ENCODE peak calls at places on chromosome 2, in seven cellular contexts. G, F, U, V, M, R and X are unnamed samples. For H3K4me1, the result is how much of the 10 kb centered on the place peaks cover.

GRCh38 chr2:219352448-219353023 is 20.0 kb upstream of the RESP18 start:
- DNase-seq in V (peak), F (peak), R (peak), U (peak), G (no peak), M (no peak), X (peak)

GRCh38 chr2:225041210-225041870 is 928 bp downstream of the DOCK10 start:
- DNase-seq in F (peak), M (no peak), R (no peak), V (no peak), U (peak), G (no peak), X (no peak)

GRCh38 chr2:196314780-196315179 is 143.4 kb upstream of the STK17B start:
- DNase-seq in U (no peak), R (no peak), G (no peak), F (no peak), V (no peak), M (no peak), X (no peak)

GRCh38 chr2:135304694-135305093 is 226.3 kb downstream of the ZRANB3 start:
- DNase-seq in U (no peak), F (no peak), M (no peak), G (no peak), V (no peak), R (no peak), X (no peak)

GRCh38 chr2:188965554-188965953 is 8.6 kb upstream of the COL3A1 start:
- DNase-seq in G (no peak), F (no peak), U (no peak), R (no peak), M (no peak), V (no peak), X (no peak)

GRCh38 chr2:74063486-74063885 is 78.8 kb downstream of the TET3 start:
- DNase-seq in G (no peak), U (no peak), R (no peak), M (no peak), V (no peak), F (no peak), X (no peak)

GRCh38 chr2:226211439-226211838 is 588.2 kb downstream of the IRS1 start:
- DNase-seq in V (no peak), M (no peak), F (no peak), G (no peak), U (no peak), R (no peak), X (no peak)

GRCh38 chr2:220663065-220663464 is 909.0 kb downstream of the EPHA4 start:
- DNase-seq in V (no peak), G (no peak), M (no peak), U (no peak), R (no peak), F (no peak), X (no peak)

GRCh38 chr2:122237506-122237905 is 482.1 kb downstream of the TSN start:
- DNase-seq in V (no peak), R (no peak), U (no peak), F (no peak), G (no peak), M (no peak), X (no peak)

GRCh38 chr2:127045792-127046501 is 61.0 kb downstream of the BIN1 start:
- DNase-seq in R (no peak), V (no peak), U (no peak), M (no peak), F (no peak), G (peak), X (peak)

GRCh38 chr2:235799281-235799680 is 305.4 kb downstream of the AGAP1 start:
- DNase-seq in M (no peak), G (no peak), F (no peak), R (no peak), V (no peak), U (no peak), X (no peak)

GRCh38 chr2:231810905-231811304 is 24.7 kb downstream of the COPS7B start:
- DNase-seq in M (no peak), R (no peak), F (no peak), U (no peak), V (no peak), G (no peak), X (peak)
- H3K27ac ChIP-seq in M (no peak), R (no peak), F (no peak), U (no peak), V (no peak), G (no peak), X (no peak)

GRCh38 chr2:45650851-45651414 is 542 bp upstream of the PRKCE start:
- DNase-seq in V (peak), U (peak), M (peak), R (peak), F (peak), G (peak), X (peak)

GRCh38 chr2:45651415-45652089 is at the start of gene PRKCE:
- DNase-seq in G (peak), F (peak), U (peak), R (no peak), V (peak), M (peak), X (peak)

GRCh38 chr2:45647986-45648520 is 3.4 kb upstream of the PRKCE start:
- DNase-seq in V (no peak), G (no peak), M (no peak), U (no peak), R (no peak), F (no peak), X (no peak)

GRCh38 chr2:45649457-45649854 is 2.0 kb upstream of the PRKCE start:
- DNase-seq in F (no peak), R (no peak), V (no peak), M (no peak), G (no peak), U (peak), X (peak)

GRCh38 chr2:45649855-45650806 is 1.3 kb upstream of the PRKCE start:
- DNase-seq in U (peak), M (peak), V (peak), R (peak), G (peak), F (peak), X (peak)
- H3K4me1 ChIP-seq in U (under half), M (under half), V (under half), R (under half), G (under half), F (under half), X (under half)

GRCh38 chr2:132387126-132387525 is 29.5 kb upstream of the GPR39 start:
- DNase-seq in U (no peak), V (no peak), R (no peak), F (no peak), M (no peak), G (no peak), X (no peak)

GRCh38 chr2:132390076-132390475 is 26.5 kb upstream of the GPR39 start:
- DNase-seq in U (no peak), V (no peak), M (no peak), F (no peak), R (no peak), G (no peak), X (no peak)

GRCh38 chr2:132383956-132384355 is 32.6 kb upstream of the GPR39 start:
- DNase-seq in G (no peak), U (peak), F (no peak), M (no peak), V (no peak), R (no peak), X (no peak)

GRCh38 chr2:132384491-132385186 is 32.0 kb upstream of the GPR39 start:
- DNase-seq in U (peak), G (no peak), M (no peak), R (no peak), V (no peak), F (no peak), X (no peak)
- H3K27ac ChIP-seq in U (no peak), G (no peak), M (no peak), R (no peak), V (no peak), F (no peak), X (no peak)

GRCh38 chr2:217933326-217933993 is 69.3 kb downstream of the TNS1 start:
- DNase-seq in F (no peak), V (no peak), U (no peak), R (no peak), M (no peak), G (no peak), X (no peak)
- H3K4me1 ChIP-seq in F (under half), V (half or more), U (under half), R (under half), M (half or more), G (under half), X (half or more)

DNA sequence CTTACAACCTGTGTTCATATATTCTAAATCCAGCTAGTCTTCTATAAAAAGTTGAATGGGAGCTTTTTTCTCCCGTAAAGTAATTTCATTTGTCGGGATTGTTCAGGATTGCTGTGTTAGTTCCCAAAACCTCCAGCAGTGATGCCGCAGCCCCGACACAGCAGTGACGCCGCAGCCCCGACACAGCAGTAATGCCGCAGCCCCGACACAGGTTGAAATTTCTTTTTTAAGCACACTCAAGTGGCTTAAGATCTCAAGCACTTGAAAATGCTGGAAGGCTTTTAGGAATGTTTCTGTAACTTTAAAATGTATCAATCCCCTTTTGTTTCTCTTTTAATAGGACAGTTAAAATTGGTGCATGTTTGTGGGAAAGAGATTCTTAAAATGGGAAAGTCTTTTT is 145.4 kb downstream of the DCDC2C start:
- DNase-seq in V (peak), R (no peak), F (no peak), G (no peak), U (no peak), M (no peak), X (no peak)
- H3K27ac ChIP-seq in V (peak), R (no peak), F (no peak), G (no peak), U (no peak), M (no peak), X (no peak)

DNA sequence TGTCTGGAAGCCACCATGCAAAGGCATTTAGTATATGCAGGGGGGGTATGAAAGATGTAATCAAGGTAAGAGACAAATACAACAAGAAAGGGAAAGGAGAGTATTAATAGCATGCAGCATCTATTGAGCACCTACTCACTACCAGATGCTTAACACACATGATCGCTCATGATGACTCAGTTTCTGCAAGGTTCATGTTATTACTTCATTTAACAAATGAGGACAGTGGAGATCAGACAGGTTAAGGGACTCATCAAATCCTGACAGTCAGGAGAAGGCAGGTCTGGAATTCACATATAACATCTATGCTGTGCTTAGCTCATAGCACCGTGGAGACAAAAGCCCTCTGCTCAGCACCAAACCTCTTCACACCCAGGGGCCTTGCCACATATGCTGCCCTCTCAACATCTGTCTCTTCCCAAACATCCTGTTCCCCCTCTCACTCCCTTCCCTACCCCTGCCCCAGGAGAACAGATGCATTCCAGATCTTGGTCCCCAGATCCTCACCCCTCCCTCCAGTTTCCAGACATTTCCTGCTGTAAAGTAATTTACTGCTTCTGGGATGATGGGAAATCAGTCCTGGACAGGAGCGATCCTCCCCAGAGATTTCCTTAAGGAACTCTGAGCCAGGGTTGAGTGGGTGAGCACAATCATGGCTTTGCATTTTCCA is 155.3 kb downstream of the ANTXR1 start:
- DNase-seq in U (no peak), G (no peak), R (no peak), F (no peak), V (no peak), M (no peak), X (no peak)
- H3K4me1 ChIP-seq in U (under half), G (under half), R (under half), F (under half), V (under half), M (under half), X (under half)

GRCh38 chr2:70569559-70569958 is 15.9 kb upstream of the TGFA start:
- DNase-seq in G (no peak), M (no peak), F (no peak), U (no peak), R (no peak), V (no peak), X (no peak)
- H3K27ac ChIP-seq in G (no peak), M (peak), F (no peak), U (no peak), R (no peak), V (no peak), X (no peak)

GRCh38 chr2:238284802-238285515 is 3.5 kb downstream of the PER2 start:
- DNase-seq in M (no peak), V (no peak), F (no peak), U (no peak), G (no peak), R (no peak), X (no peak)

GRCh38 chr2:238286987-238287386 is 1.4 kb downstream of the PER2 start:
- DNase-seq in U (no peak), R (no peak), M (no peak), F (no peak), G (no peak), V (no peak), X (no peak)

GRCh38 chr2:238285653-238286082 is 2.7 kb downstream of the PER2 start:
- DNase-seq in U (no peak), M (peak), R (no peak), F (no peak), G (peak), V (no peak), X (peak)

GRCh38 chr2:238286551-238286950 is 1.9 kb downstream of the PER2 start:
- DNase-seq in V (no peak), G (peak), R (no peak), M (no peak), U (no peak), F (no peak), X (peak)

DNA sequence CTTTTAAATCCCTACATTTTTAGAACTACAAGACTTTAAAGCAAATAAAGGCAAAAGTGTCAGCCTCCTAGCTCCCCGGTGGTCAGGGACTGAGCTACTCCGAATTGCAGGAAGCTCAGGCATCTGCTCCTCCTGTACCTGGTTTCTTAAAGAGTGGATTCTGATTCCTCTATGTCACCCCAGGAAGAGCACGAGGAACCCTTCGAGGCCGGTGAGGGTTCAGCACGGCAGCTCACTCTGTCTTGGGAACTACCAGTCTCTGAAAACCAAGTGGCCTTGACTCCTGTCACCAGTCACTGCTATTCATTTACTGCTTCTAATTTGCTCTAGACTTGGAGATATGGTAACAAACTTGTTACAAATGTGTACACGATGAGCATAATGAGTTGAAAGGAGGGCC is 2.3 kb downstream of the PER2 start:
- DNase-seq in R (no peak), U (no peak), V (no peak), G (no peak), M (no peak), F (no peak), X (no peak)
- H3K4me1 ChIP-seq in R (under half), U (under half), V (under half), G (under half), M (half or more), F (under half), X (under half)

DNA sequence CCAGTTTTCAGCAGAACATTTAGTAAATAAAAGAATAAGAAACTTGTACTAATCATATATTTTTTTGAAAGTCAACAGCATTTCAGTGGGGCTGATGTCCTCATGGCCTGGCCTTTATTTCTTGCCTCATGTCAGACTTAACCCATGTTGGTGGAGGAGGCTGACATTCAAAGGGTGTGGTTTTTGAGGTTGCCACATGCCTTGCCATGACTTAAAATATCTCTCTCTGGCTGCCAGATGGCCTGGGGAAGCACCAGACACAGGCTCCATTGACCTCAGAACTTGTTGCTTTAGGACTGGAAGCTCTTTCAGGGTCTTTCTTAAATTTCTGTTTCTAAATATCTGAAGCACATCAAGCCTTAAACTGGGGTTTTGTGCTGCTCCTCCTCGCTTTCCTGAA is 32.5 kb upstream of the CD28 start:
- DNase-seq in R (no peak), U (peak), F (no peak), M (no peak), G (no peak), V (no peak), X (no peak)
- H3K27ac ChIP-seq in R (no peak), U (peak), F (no peak), M (no peak), G (no peak), V (no peak), X (no peak)